ENCODE peak calls at places on chromosomes 4 and X, in four cellular contexts. One of them, this sample, is unnamed.

GRCh38 chr4:168710353-168710946 is 213.6 kb downstream of the PALLD start:
- DNase-seq in K562: no peak
- DNase-seq in GM12878: no peak
- DNase-seq in HL-60: no peak
- DNase-seq in this sample: no peak

GRCh38 chr4:20773144-20773997 is 73.1 kb downstream of the PACRGL start:
- DNase-seq in GM12878: no peak
- DNase-seq in HL-60: peak
- DNase-seq in K562: peak
- DNase-seq in this sample: peak

GRCh38 chrX:38987135-38987780 is 186.0 kb downstream of the MID1IP1 start:
- DNase-seq in HL-60: no peak
- DNase-seq in K562: no peak
- DNase-seq in GM12878: no peak
- DNase-seq in this sample: no peak

GRCh38 chrX:135340827-135341226 is 31.5 kb downstream of the ETDC start:
- DNase-seq in HL-60: no peak
- DNase-seq in GM12878: no peak
- DNase-seq in K562: no peak
- DNase-seq in this sample: no peak

GRCh38 chr4:148998719-148999118 is 556.5 kb upstream of the NR3C2 start:
- DNase-seq in GM12878: no peak
- DNase-seq in HL-60: no peak
- DNase-seq in K562: no peak
- DNase-seq in this sample: no peak

GRCh38 chr4:13484749-13485345 is 707 bp upstream of the RAB28 start:
- DNase-seq in GM12878: no peak
- DNase-seq in HL-60: no peak
- DNase-seq in K562: no peak
- DNase-seq in this sample: no peak

GRCh38 chr4:4919926-4920325 is 60.5 kb downstream of the MSX1 start:
- DNase-seq in HL-60: no peak
- DNase-seq in GM12878: no peak
- DNase-seq in K562: no peak
- DNase-seq in this sample: no peak

GRCh38 chr4:143344774-143345173 is 8.1 kb downstream of the GAB1 start:
- DNase-seq in GM12878: no peak
- DNase-seq in HL-60: no peak
- DNase-seq in K562: no peak
- DNase-seq in this sample: no peak

GRCh38 chr4:132982151-132982550 is 166.9 kb upstream of the PCDH10 start:
- DNase-seq in K562: no peak
- DNase-seq in GM12878: no peak
- DNase-seq in HL-60: no peak
- DNase-seq in this sample: no peak

GRCh38 chrX:145405012-145405411 is 157.7 kb downstream of the SPANXN1 start:
- DNase-seq in HL-60: no peak
- DNase-seq in GM12878: no peak
- DNase-seq in K562: peak
- DNase-seq in this sample: no peak

GRCh38 chrX:15343075-15343476 is 7.8 kb upstream of the PIGA start:
- DNase-seq in HL-60: no peak
- DNase-seq in K562: no peak
- DNase-seq in GM12878: no peak
- DNase-seq in this sample: no peak

GRCh38 chr4:172202480-172203076 is 389.4 kb downstream of the GALNTL6 start:
- DNase-seq in HL-60: peak
- DNase-seq in GM12878: no peak
- DNase-seq in K562: peak
- DNase-seq in this sample: peak

GRCh38 chrX:79182616-79183015 is 38.1 kb downstream of the GPR174 start:
- DNase-seq in HL-60: no peak
- DNase-seq in K562: no peak
- DNase-seq in GM12878: peak
- DNase-seq in this sample: no peak

GRCh38 chrX:119190736-119191282 is 45.3 kb upstream of the PGRMC1 start:
- DNase-seq in K562: no peak
- DNase-seq in GM12878: no peak
- DNase-seq in HL-60: no peak
- DNase-seq in this sample: no peak

GRCh38 chr4:6327220-6327917 is 57.7 kb downstream of the WFS1 start:
- DNase-seq in GM12878: no peak
- DNase-seq in HL-60: peak
- DNase-seq in K562: peak
- DNase-seq in this sample: peak

GRCh38 chr4:88720749-88721428 is 23.3 kb upstream of the NAP1L5 start:
- DNase-seq in HL-60: no peak
- DNase-seq in GM12878: no peak
- DNase-seq in K562: no peak
- DNase-seq in this sample: no peak

DNA sequence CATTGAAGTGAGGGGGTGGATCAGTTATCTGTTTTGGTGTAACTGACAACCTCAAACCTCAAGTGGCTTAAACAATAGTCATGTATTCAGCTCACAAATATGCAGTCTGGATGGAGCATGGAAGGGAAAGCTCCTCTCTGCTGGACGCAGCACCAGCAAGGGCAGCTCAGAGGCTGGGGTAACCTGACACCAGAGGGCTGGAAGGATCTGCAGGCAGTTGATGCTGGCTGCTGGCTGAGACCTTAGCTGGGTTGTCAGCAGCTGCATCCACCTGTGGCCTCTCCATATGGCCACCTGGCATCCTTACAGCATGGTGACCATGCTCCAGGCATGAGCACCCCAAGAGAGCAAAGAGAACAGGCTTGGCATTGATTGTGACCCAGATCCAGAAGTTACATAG is 46.7 kb downstream of the ENPP6 start:
- DNase-seq in HL-60: no peak
- DNase-seq in K562: no peak
- DNase-seq in GM12878: no peak
- DNase-seq in this sample: no peak
- TF ChIP-seq SPI1 in HL-60: no peak
- TF ChIP-seq SPI1 in K562: no peak
- TF ChIP-seq SPI1 in GM12878: no peak
- TF ChIP-seq SPI1 in this sample: no peak

GRCh38 chr4:124334119-124334518 is 378.4 kb downstream of the ANKRD50 start:
- DNase-seq in K562: peak
- DNase-seq in HL-60: no peak
- DNase-seq in GM12878: no peak
- DNase-seq in this sample: no peak
- TF ChIP-seq SPI1 in K562: no peak
- TF ChIP-seq SPI1 in HL-60: no peak
- TF ChIP-seq SPI1 in GM12878: no peak
- TF ChIP-seq SPI1 in this sample: no peak

GRCh38 chrX:6363193-6363592 is 134.5 kb upstream of the NLGN4X start:
- DNase-seq in HL-60: no peak
- DNase-seq in K562: no peak
- DNase-seq in GM12878: no peak
- DNase-seq in this sample: no peak
- TF ChIP-seq SPI1 in HL-60: no peak
- TF ChIP-seq SPI1 in K562: no peak
- TF ChIP-seq SPI1 in GM12878: no peak
- TF ChIP-seq SPI1 in this sample: no peak

DNA sequence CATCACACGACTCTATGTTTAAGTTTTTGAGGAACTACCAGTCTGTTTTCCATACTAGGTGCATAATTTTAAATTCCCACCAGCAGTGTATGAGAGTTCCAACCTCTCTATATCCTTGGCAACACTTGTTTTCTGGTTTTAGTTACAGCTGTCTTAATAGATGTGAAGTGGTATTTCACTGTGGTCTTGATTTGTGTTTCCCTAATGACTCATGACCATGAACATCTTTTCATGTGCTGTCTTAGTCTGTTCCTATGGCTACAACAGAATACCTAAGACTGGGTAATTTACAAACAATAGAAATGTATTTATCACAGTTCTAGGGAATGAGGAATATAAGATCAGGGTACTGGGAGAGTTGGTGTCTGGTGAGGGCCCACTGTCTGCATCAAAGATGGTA is 51.5 kb upstream of the GPR78 start:
- DNase-seq in GM12878: no peak
- DNase-seq in HL-60: no peak
- DNase-seq in K562: no peak
- DNase-seq in this sample: no peak
- TF ChIP-seq SPI1 in GM12878: no peak
- TF ChIP-seq SPI1 in HL-60: no peak
- TF ChIP-seq SPI1 in K562: no peak
- TF ChIP-seq SPI1 in this sample: no peak

GRCh38 chrX:291411-291901 is 10.3 kb downstream of the PLCXD1 start:
- DNase-seq in K562: no peak
- DNase-seq in HL-60: no peak
- DNase-seq in GM12878: no peak
- DNase-seq in this sample: no peak
- TF ChIP-seq SPI1 in K562: no peak
- TF ChIP-seq SPI1 in HL-60: no peak
- TF ChIP-seq SPI1 in GM12878: no peak
- TF ChIP-seq SPI1 in this sample: no peak

GRCh38 chrX:48496660-48497059 is 12.1 kb upstream of the PORCN start:
- DNase-seq in K562: peak
- DNase-seq in GM12878: no peak
- DNase-seq in HL-60: no peak
- DNase-seq in this sample: no peak

GRCh38 chrX:48492293-48492910 is 16.4 kb upstream of the PORCN start:
- DNase-seq in GM12878: no peak
- DNase-seq in K562: peak
- DNase-seq in HL-60: no peak
- DNase-seq in this sample: no peak

GRCh38 chrX:48490661-48491060 is 14.7 kb downstream of the FTSJ1 start:
- DNase-seq in GM12878: no peak
- DNase-seq in HL-60: no peak
- DNase-seq in K562: no peak
- DNase-seq in this sample: no peak

GRCh38 chrX:48491809-48492208 is 15.8 kb downstream of the FTSJ1 start:
- DNase-seq in HL-60: no peak
- DNase-seq in K562: no peak
- DNase-seq in GM12878: no peak
- DNase-seq in this sample: no peak

DNA sequence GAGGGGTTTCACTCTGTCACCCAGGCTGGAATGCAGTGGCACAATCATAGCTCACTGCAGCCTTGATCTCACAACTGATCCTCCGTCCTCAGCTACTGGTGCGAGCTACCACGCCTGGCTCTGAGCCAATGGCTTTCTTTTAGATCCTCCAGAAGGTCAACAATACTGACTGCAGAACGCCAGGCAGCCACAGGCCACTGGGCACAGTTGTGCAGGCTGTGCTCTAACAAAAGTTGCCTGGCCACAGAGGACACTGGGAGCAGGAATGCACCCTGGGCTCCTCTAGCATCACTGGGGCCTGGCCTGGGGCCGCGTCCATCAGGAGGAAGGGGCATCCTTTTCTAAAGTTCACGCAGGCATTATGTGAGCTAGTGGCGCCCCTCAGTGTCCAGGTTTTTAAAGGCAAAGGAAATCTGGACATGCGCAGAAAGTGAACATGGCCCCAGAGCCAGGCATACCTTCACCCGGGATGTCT is 14.9 kb upstream of the PORCN start:
- DNase-seq in GM12878: no peak
- DNase-seq in HL-60: no peak
- DNase-seq in K562: peak
- DNase-seq in this sample: no peak
- TF ChIP-seq SPI1 in GM12878: no peak
- TF ChIP-seq SPI1 in HL-60: no peak
- TF ChIP-seq SPI1 in K562: no peak
- TF ChIP-seq SPI1 in this sample: no peak

GRCh38 chr4:98608343-98608742 is 50.1 kb downstream of the TSPAN5 start:
- DNase-seq in GM12878: no peak
- DNase-seq in HL-60: no peak
- DNase-seq in K562: no peak
- DNase-seq in this sample: no peak

GRCh38 chr4:98611649-98612317 is 46.6 kb downstream of the TSPAN5 start:
- DNase-seq in GM12878: no peak
- DNase-seq in K562: no peak
- DNase-seq in HL-60: no peak
- DNase-seq in this sample: no peak

GRCh38 chr4:98612318-98613250 is 45.8 kb downstream of the TSPAN5 start:
- DNase-seq in GM12878: no peak
- DNase-seq in K562: no peak
- DNase-seq in HL-60: no peak
- DNase-seq in this sample: no peak

GRCh38 chr4:98610926-98611325 is 47.5 kb downstream of the TSPAN5 start:
- DNase-seq in HL-60: no peak
- DNase-seq in K562: no peak
- DNase-seq in GM12878: no peak
- DNase-seq in this sample: no peak

GRCh38 chr4:98609946-98610345 is 48.5 kb downstream of the TSPAN5 start:
- DNase-seq in HL-60: no peak
- DNase-seq in GM12878: no peak
- DNase-seq in K562: no peak
- DNase-seq in this sample: no peak
- TF ChIP-seq SPI1 in HL-60: no peak
- TF ChIP-seq SPI1 in GM12878: no peak
- TF ChIP-seq SPI1 in K562: no peak
- TF ChIP-seq SPI1 in this sample: no peak

DNA sequence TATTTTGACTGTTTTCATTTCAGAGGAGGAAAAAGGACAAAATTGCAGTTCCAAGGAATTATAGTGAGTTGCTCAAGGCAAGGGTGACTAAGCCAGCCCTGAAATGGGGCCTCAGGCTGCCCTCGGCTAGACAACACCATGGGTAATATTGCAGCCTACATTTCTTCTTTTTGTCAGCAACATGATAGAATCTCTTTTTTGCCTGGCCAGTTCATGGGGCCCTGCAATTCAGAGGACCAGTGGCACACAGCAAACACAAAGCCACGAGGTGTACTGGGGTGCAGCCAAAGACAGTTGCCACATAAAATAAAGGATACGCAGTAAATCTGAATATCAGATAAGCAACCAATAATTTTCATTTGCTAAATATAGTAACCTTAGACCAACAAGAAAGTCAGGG is 41.8 kb downstream of the RBM47 start:
- DNase-seq in HL-60: no peak
- DNase-seq in GM12878: no peak
- DNase-seq in K562: no peak
- DNase-seq in this sample: no peak
- TF ChIP-seq SPI1 in HL-60: no peak
- TF ChIP-seq SPI1 in GM12878: no peak
- TF ChIP-seq SPI1 in K562: no peak
- TF ChIP-seq SPI1 in this sample: no peak

GRCh38 chrX:13000311-13000811 is 25.5 kb downstream of the TMSB4X start:
- DNase-seq in HL-60: no peak
- DNase-seq in GM12878: peak
- DNase-seq in K562: no peak
- DNase-seq in this sample: no peak

GRCh38 chrX:12996934-12997435 is 22.1 kb downstream of the TMSB4X start:
- DNase-seq in GM12878: no peak
- DNase-seq in HL-60: no peak
- DNase-seq in K562: no peak
- DNase-seq in this sample: no peak

GRCh38 chrX:13001097-13001496 is 26.2 kb downstream of the TMSB4X start:
- DNase-seq in HL-60: no peak
- DNase-seq in GM12878: no peak
- DNase-seq in K562: no peak
- DNase-seq in this sample: no peak

GRCh38 chrX:12997898-12998687 is 23.2 kb downstream of the TMSB4X start:
- DNase-seq in K562: no peak
- DNase-seq in GM12878: no peak
- DNase-seq in HL-60: no peak
- DNase-seq in this sample: no peak

GRCh38 chrX:12999422-12999821 is 24.5 kb downstream of the TMSB4X start:
- DNase-seq in K562: no peak
- DNase-seq in GM12878: no peak
- DNase-seq in HL-60: no peak
- DNase-seq in this sample: no peak
- TF ChIP-seq SPI1 in K562: no peak
- TF ChIP-seq SPI1 in GM12878: peak
- TF ChIP-seq SPI1 in HL-60: no peak
- TF ChIP-seq SPI1 in this sample: no peak

This sample was measured in GM12891.